ENCODE peak calls at places on chromosomes 12 and 14, in five cellular contexts. I is psoas muscle, F is stomach, Z is astrocyte, D is HFFc6. B is an unnamed sample.

GRCh38 chr12:131561891-131562684 is 148.8 kb upstream of the SFSWAP start:
- DNase-seq in I (no peak), F (no peak), Z (no peak), D (no peak), B (no peak)

GRCh38 chr12:1776139-1776975 is 44.0 kb upstream of the LRTM2 start:
- DNase-seq in I (no peak), F (no peak), Z (peak), D (peak), B (peak)

GRCh38 chr14:24712909-24713308 is 78.9 kb upstream of the GZMB start:
- DNase-seq in I (no peak), F (no peak), Z (no peak), D (no peak), B (no peak)

GRCh38 chr14:22980672-22981089 is 1.7 kb downstream of the AJUBA start:
- DNase-seq in I (peak), F (peak), Z (no peak), D (peak), B (no peak)

GRCh38 chr12:132033627-132034026 is 83.9 kb downstream of the EP400 start:
- DNase-seq in I (no peak), F (no peak), Z (no peak), D (no peak), B (no peak)

GRCh38 chr14:75188520-75189267 is 12.3 kb upstream of the TMED10 start:
- DNase-seq in I (no peak), F (no peak), Z (no peak), D (no peak), B (no peak)

GRCh38 chr12:51270067-51270846 is at the start of gene SMAGP:
- DNase-seq in I (peak), F (peak), Z (peak), D (peak), B (no peak)

GRCh38 chr12:113889076-113889475 is 77.0 kb downstream of the RBM19 start:
- DNase-seq in I (no peak), F (no peak), Z (peak), D (peak), B (no peak)

GRCh38 chr12:53956251-53956887 is 1.7 kb downstream of the HOXC12 start:
- DNase-seq in I (no peak), F (no peak), Z (no peak), D (no peak), B (no peak)

GRCh38 chr12:2691340-2692111 is 103.2 kb upstream of the FKBP4 start:
- DNase-seq in I (no peak), F (no peak), Z (no peak), D (no peak), B (no peak)

GRCh38 chr12:115569694-115570093 is 707.8 kb downstream of the MED13L start:
- DNase-seq in I (no peak), F (no peak), Z (peak), D (no peak), B (no peak)

GRCh38 chr12:59372971-59373370 is 222.9 kb upstream of the SLC16A7 start:
- DNase-seq in I (no peak), F (no peak), Z (peak), D (no peak), B (no peak)

GRCh38 chr12:71780207-71780822 is 25.7 kb downstream of the RAB21 start:
- DNase-seq in I (no peak), F (peak), Z (no peak), D (peak), B (no peak)

GRCh38 chr14:22836301-22837058 is at the start of gene MMP14:
- DNase-seq in I (peak), F (peak), Z (peak), D (peak), B (peak)

GRCh38 chr14:31949709-31950108 is 127.4 kb upstream of the ARHGAP5 start:
- DNase-seq in I (no peak), F (no peak), Z (no peak), D (peak), B (no peak)

GRCh38 chr12:91316825-91317224 is 134.2 kb upstream of the DCN start:
- DNase-seq in I (no peak), F (no peak), Z (peak), D (peak), B (peak)

GRCh38 chr14:26984318-26985177 is 386.7 kb upstream of the NOVA1 start:
- DNase-seq in I (peak), F (peak), Z (peak), D (no peak), B (no peak)

GRCh38 chr12:93571854-93572711 is at the start of gene SOCS2:
- DNase-seq in I (peak), F (peak), Z (peak), D (peak), B (no peak)

GRCh38 chr12:57161491-57161890 is 14.1 kb upstream of the LRP1-AS start:
- DNase-seq in I (no peak), F (no peak), Z (peak), D (peak), B (no peak)

GRCh38 chr14:30874999-30875787 is 834 bp downstream of the COCH start:
- DNase-seq in I (no peak), F (no peak), Z (no peak), D (no peak), B (no peak)

GRCh38 chr12:6607751-6608591 is 792 bp upstream of the CHD4 start:
- DNase-seq in I (no peak), F (peak), Z (peak), D (peak), B (no peak)

GRCh38 chr14:105092124-105092911 is 27.1 kb upstream of the GPR132 start:
- DNase-seq in I (no peak), F (peak), Z (no peak), D (no peak), B (no peak)

GRCh38 chr12:32604565-32604964 is 74.5 kb upstream of the DNM1L start:
- DNase-seq in I (no peak), F (no peak), Z (no peak), D (no peak), B (no peak)

GRCh38 chr12:30694971-30695326 is 720 bp downstream of the IPO8 start:
- DNase-seq in I (peak), F (peak), Z (peak), D (peak), B (no peak)

GRCh38 chr14:96038920-96039632 is at the start of gene C14orf132:
- DNase-seq in I (peak), F (peak), Z (peak), D (peak), B (no peak)

GRCh38 chr14:68297011-68297410 is 477.4 kb downstream of the RAD51B start:
- DNase-seq in I (no peak), F (no peak), Z (no peak), D (no peak), B (no peak)

GRCh38 chr12:57899010-57899662 is 42.2 kb upstream of the ATP23 start:
- DNase-seq in I (peak), F (peak), Z (peak), D (peak), B (no peak)

GRCh38 chr14:91484744-91485143 is 25.4 kb downstream of the PPP4R3A start:
- DNase-seq in I (no peak), F (no peak), Z (peak), D (no peak), B (no peak)

GRCh38 chr14:91482278-91483023 is 27.7 kb downstream of the PPP4R3A start:
- DNase-seq in I (no peak), F (no peak), Z (peak), D (no peak), B (no peak)

GRCh38 chr14:91484186-91484585 is 25.9 kb downstream of the PPP4R3A start:
- DNase-seq in I (no peak), F (no peak), Z (no peak), D (no peak), B (no peak)
- TF ChIP-seq CTCF in I (no peak), F (no peak), Z (no peak), D (peak), B (no peak)

DNA sequence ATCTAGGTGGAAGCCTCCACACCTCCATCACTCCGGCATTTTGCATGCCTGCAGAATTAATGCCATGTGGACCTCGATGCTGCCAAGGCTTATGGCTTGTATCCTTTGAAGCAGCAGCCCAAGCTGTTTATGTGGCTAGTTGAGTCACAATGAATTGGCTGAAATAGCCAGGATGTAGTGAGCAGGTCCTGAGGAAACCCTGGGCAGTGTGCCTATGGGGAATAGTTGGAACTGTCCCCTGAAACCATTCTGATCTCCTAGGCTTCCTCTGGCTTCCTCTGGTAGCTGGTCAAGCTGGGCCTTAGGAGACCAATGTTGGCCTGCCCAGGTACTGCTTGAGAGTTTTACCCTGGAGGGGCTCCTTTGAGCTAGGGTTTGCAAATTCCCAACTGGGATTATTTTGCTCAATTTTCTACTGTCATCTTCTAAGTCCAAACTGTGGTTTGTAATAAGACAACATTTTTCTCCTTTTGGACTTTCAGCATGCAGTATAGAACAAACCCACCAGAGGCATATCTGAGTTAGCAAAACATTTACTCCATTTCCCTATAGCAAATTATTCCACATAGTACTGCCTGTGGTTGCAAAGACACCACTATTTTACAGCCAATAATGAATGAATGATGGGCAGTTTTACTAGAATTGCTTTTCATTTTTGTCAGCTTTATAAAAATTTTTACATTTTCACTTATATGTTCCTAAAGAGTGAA is 85.1 kb upstream of the AMIGO2 start:
- DNase-seq in I (no peak), F (no peak), Z (peak), D (peak), B (no peak)
- TF ChIP-seq CTCF in I (no peak), F (no peak), Z (no peak), D (peak), B (no peak)

GRCh38 chr14:46490150-46490769 is 161.3 kb downstream of the RPL10L start:
- DNase-seq in I (no peak), F (no peak), Z (peak), D (no peak), B (no peak)
- TF ChIP-seq CTCF in I (no peak), F (no peak), Z (peak), D (no peak), B (no peak)

GRCh38 chr14:106842687-106843086 is 1316.3 kb downstream of the TMEM121 start:
- DNase-seq in I (no peak), F (peak), Z (no peak), D (no peak), B (no peak)

GRCh38 chr14:106843951-106844483 is 1317.6 kb downstream of the TMEM121 start:
- DNase-seq in I (no peak), F (peak), Z (no peak), D (no peak), B (no peak)

GRCh38 chr14:106841701-106842100 is 1315.3 kb downstream of the TMEM121 start:
- DNase-seq in I (no peak), F (no peak), Z (no peak), D (no peak), B (no peak)

GRCh38 chr14:106844608-106845285 is 1318.4 kb downstream of the TMEM121 start:
- DNase-seq in I (peak), F (peak), Z (no peak), D (no peak), B (no peak)

GRCh38 chr14:106843376-106843775 is 1317.0 kb downstream of the TMEM121 start:
- DNase-seq in I (no peak), F (no peak), Z (no peak), D (no peak), B (no peak)
- TF ChIP-seq CTCF in I (no peak), F (no peak), Z (no peak), D (no peak), B (no peak)